ENCODE peak calls at places on chromosomes 5 and 9, in eight cellular contexts. K, B, Y, N, O, A, Q and G are unnamed samples.

GRCh38 chr5:179530069-179530998 is 20.0 kb upstream of the RUFY1 start:
- DNase-seq in K (peak), B (no peak), Y (peak), N (peak), O (peak), A (no peak), Q (peak), G (peak)

GRCh38 chr5:38553001-38553521 is 3.4 kb downstream of the LIFR start:
- DNase-seq in K (no peak), B (no peak), Y (no peak), N (no peak), O (no peak), A (no peak), Q (no peak), G (no peak)

GRCh38 chr5:156513123-156513814 is 186.3 kb downstream of the SGCD start:
- DNase-seq in K (no peak), B (no peak), Y (no peak), N (no peak), O (no peak), A (peak), Q (no peak), G (no peak)

GRCh38 chr9:126696764-126697145 is 83.0 kb downstream of the LMX1B start:
- DNase-seq in K (no peak), B (no peak), Y (no peak), N (peak), O (no peak), A (no peak), Q (peak), G (no peak)

GRCh38 chr5:149938791-149939358 is 5.7 kb downstream of the PDE6A start:
- DNase-seq in K (no peak), B (no peak), Y (no peak), N (no peak), O (no peak), A (no peak), Q (no peak), G (no peak)

GRCh38 chr5:38853753-38854470 is 8.1 kb downstream of the OSMR start:
- DNase-seq in K (no peak), B (no peak), Y (no peak), N (no peak), O (no peak), A (no peak), Q (no peak), G (no peak)

GRCh38 chr5:35811108-35811741 is 45.5 kb upstream of the IL7R start:
- DNase-seq in K (no peak), B (no peak), Y (peak), N (no peak), O (no peak), A (no peak), Q (no peak), G (no peak)

GRCh38 chr5:99929806-99930135 is 605.4 kb upstream of the FAM174A start:
- DNase-seq in K (no peak), B (no peak), Y (no peak), N (no peak), O (no peak), A (no peak), Q (no peak), G (no peak)

GRCh38 chr9:37262410-37262809 is 142.0 kb downstream of the ZCCHC7 start:
- DNase-seq in K (peak), B (no peak), Y (no peak), N (no peak), O (peak), A (no peak), Q (no peak), G (no peak)

GRCh38 chr5:68382640-68383039 is 167.1 kb downstream of the PIK3R1 start:
- DNase-seq in K (no peak), B (no peak), Y (no peak), N (no peak), O (no peak), A (no peak), Q (no peak), G (no peak)

GRCh38 chr9:79759460-79759859 is 187.7 kb downstream of the TLE4 start:
- DNase-seq in K (no peak), B (no peak), Y (no peak), N (no peak), O (no peak), A (no peak), Q (no peak), G (no peak)

GRCh38 chr9:98851730-98852462 is 44.4 kb downstream of the GALNT12 start:
- DNase-seq in K (no peak), B (no peak), Y (no peak), N (no peak), O (no peak), A (no peak), Q (no peak), G (no peak)

GRCh38 chr5:128579669-128580068 is 41.6 kb upstream of the FBN2 start:
- DNase-seq in K (no peak), B (no peak), Y (no peak), N (no peak), O (no peak), A (no peak), Q (no peak), G (no peak)

GRCh38 chr5:87116821-87117512 is 150.7 kb upstream of the RASA1 start:
- DNase-seq in K (no peak), B (peak), Y (no peak), N (no peak), O (no peak), A (no peak), Q (no peak), G (no peak)

GRCh38 chr5:96745844-96746531 is 61.8 kb downstream of the ERAP1 start:
- DNase-seq in K (peak), B (no peak), Y (no peak), N (no peak), O (no peak), A (no peak), Q (no peak), G (no peak)

GRCh38 chr5:67366256-67366655 is 169.7 kb upstream of the CD180 start:
- DNase-seq in K (no peak), B (no peak), Y (no peak), N (no peak), O (no peak), A (no peak), Q (no peak), G (no peak)

GRCh38 chr9:76610009-76610352 is 151.0 kb downstream of the GCNT1 start:
- DNase-seq in K (no peak), B (no peak), Y (no peak), N (peak), O (no peak), A (no peak), Q (no peak), G (peak)